ENCODE peak calls at places on chromosomes 16 and 17, in ten cellular contexts. K is AG04450, M is hepatocyte, C is fibroblast of pulmonary artery, T is HCT116, L is left ventricle myocardium inferior, I is Peyer's patch, U is uterus, B is mucosa of descending colon, W is ovary. H is an unnamed sample.

GRCh38 chr16:426115-426905 is 861 bp downstream of the RAB11FIP3 start:
- DNase-seq in W (peak; percentile 56), K (no peak), B (peak; percentile 25), U (no peak), M (peak; percentile 36), L (no peak), C (no peak), T (no peak), I (no peak), H (no peak)

GRCh38 chr16:29757950-29758466 is 12.2 kb upstream of the C16orf54 start:
- DNase-seq in C (peak; percentile 67), U (no peak), T (no peak), K (peak; percentile 47), M (peak; percentile 46), L (no peak), I (no peak), W (peak; percentile 43), B (no peak), H (peak; percentile 37)

GRCh38 chr17:40953876-40954275 is 12.9 kb downstream of the KRT39 start:
- DNase-seq in M (no peak), T (peak; percentile 85), B (no peak), I (no peak), L (no peak), W (no peak), K (peak; percentile 65), U (no peak), C (peak; percentile 13), H (peak; percentile 96)

GRCh38 chr17:1362964-1363363 is 37.1 kb downstream of the YWHAE start:
- DNase-seq in T (no peak), W (no peak), I (no peak), M (no peak), C (peak; percentile 46), U (no peak), K (no peak), B (peak; percentile 44), L (no peak), H (no peak)

GRCh38 chr16:13919330-13919682 is 648 bp upstream of the ERCC4 start:
- DNase-seq in U (no peak), B (peak; percentile 25), M (peak; percentile 56), L (no peak), W (no peak), T (peak; percentile 51), K (no peak), I (no peak), C (peak; percentile 70), H (no peak)

GRCh38 chr16:84597518-84598390 is 20.1 kb downstream of the COTL1 start:
- DNase-seq in C (no peak), W (no peak), B (no peak), T (no peak), K (no peak), L (no peak), I (no peak), U (no peak), M (no peak), H (no peak)

GRCh38 chr16:56226187-56226586 is 34.9 kb downstream of the GNAO1 start:
- DNase-seq in K (no peak), W (no peak), M (no peak), B (peak; percentile 11), I (no peak), U (no peak), C (no peak), T (no peak), L (no peak), H (no peak)

GRCh38 chr17:57902800-57903759 is 52.1 kb downstream of the CUEDC1 start:
- DNase-seq in K (no peak), C (peak; percentile 85), W (peak; percentile 44), B (peak; percentile 85), L (peak; percentile 87), U (peak; percentile 75), M (peak; percentile 82), I (peak; percentile 83), T (peak; percentile 92), H (peak; percentile 92)

GRCh38 chr17:71118039-71118438 is 948.7 kb downstream of the KCNJ2 start:
- DNase-seq in L (no peak), U (no peak), W (no peak), B (peak; percentile 46), T (peak; percentile 29), I (no peak), K (no peak), M (peak; percentile 23), C (no peak), H (no peak)
- TF ChIP-seq CTCF in L (peak; percentile 61), U (no peak), W (no peak), B (no peak), T (peak; percentile 55), I (peak; percentile 59), K (peak; percentile 35), M (peak; percentile 46), C (peak; percentile 2), H (peak; percentile 69)

GRCh38 chr17:55072910-55073309 is 104.3 kb downstream of the STXBP4 start:
- DNase-seq in M (no peak), U (no peak), B (no peak), C (no peak), L (no peak), W (no peak), K (no peak), T (no peak), I (no peak), H (no peak)
- H3K4me3 ChIP-seq in M (no peak overlapping the region), U (no peak overlapping the region), B (no peak overlapping the region), C (no peak overlapping the region), L (no peak overlapping the region), W (no peak overlapping the region), K (no peak overlapping the region), T (no peak overlapping the region), I (no peak overlapping the region), H (no peak overlapping the region)

DNA sequence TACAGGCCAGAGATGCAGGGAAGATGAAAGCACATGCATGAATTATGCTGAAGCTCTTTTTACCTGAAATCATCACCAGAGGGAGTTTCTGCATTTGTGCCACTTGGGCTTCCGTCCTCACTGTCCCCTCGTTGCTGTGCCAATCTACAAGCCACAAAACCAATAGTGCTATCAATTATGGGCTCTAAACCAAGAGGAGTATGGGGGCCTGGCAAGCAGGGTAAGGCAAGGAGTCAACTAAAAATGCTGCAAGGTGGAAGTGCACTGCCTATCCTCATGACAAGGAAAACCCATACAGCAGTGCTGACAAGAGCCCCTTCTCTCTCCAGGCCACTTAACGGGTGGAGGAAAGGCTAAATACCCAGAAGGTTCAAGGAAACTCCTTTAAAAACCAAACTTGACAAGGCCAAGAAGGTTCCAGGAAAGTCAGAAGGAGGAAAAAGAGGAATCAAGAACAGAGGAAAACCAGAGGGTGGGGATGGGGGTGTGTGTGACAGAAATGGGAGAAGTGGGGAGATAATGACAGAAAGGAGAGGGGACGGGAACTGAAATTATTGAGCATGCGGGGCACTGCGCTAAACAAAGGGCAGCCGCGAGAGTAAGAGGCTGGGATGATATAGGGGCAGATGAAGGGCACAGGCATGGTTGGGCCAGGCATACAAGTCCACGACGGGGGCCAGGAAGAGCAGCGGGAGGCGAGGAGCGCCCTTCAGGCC is 674 bp downstream of the C17orf75 start:
- DNase-seq in M (peak; percentile 41), T (no peak), I (no peak), U (no peak), C (no peak), W (no peak), L (no peak), K (no peak), B (peak; percentile 45), H (no peak)
- TF ChIP-seq CTCF in M (peak; percentile 20), T (peak; percentile 23), I (peak; percentile 31), U (no peak), C (peak; percentile 10), W (no peak), L (no peak), K (peak; percentile 33), B (no peak), H (peak; percentile 33)

DNA sequence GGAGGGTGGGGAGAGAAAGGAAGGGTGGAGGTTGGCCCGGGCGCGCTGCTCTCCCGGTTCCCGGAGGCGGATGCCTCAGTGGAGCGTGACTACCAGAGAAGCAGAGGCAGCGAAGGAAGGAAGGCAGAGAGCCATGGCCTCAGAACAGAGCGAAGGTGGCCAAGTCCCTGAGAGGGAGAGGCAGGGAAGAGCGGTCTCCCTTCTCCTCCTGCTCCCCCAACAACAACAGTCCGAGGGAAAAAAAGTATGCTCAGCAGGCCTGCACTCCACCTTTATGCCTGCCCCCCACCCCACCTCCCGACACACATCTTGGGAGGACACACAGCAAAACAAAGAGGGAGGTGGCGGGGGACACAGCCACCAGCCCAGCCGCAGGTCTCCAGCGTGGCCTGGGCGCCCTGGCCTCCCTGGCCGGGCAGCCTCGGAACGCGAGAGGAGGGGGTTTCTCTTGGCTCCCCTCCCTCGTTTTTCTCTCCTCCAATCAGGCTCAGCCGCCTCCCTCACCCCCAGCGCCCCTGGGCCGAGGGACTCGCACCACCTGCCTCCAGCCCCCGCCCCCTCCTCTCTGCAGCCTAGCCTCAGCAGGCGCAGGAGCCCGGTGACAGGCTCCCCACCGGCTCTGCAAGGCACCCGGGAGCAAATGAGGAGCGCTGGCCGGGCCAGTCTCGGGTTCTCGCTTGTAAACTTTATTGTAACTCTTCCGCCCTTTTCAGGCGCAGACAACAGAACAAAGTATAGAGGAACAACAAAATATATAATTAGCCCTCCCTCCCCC is 1.1 kb upstream of the HOXB7 start:
- DNase-seq in B (peak; percentile 60), K (no peak), T (no peak), I (peak; percentile 74), C (no peak), M (no peak), L (no peak), U (no peak), W (no peak), H (no peak)
- H3K4me3 ChIP-seq in B (peak overlapping the region; percentile 6), K (peak overlapping the region; percentile 67), T (peak overlapping the region; percentile 90), I (peak overlapping the region; percentile 63), C (no peak overlapping the region), M (peak overlapping the region; percentile 1), L (peak overlapping the region; percentile 63), U (peak overlapping the region; percentile 27), W (peak overlapping the region; percentile 39), H (peak overlapping the region; percentile 86)